ENCODE peak calls at places on chromosomes 7 and 10, in five cellular contexts. W, V, L, H and M are unnamed samples.

GRCh38 chr10:71427246-71427645 is 30.5 kb downstream of the CDH23 start:
- DNase-seq in W (no peak), V (no peak), L (no peak), H (no peak), M (no peak)

GRCh38 chr10:17921378-17921777 is 30.3 kb upstream of the SLC39A12 start:
- DNase-seq in W (no peak), V (no peak), L (no peak), H (no peak), M (no peak)

GRCh38 chr7:76397409-76398183 is 11.9 kb downstream of the SSC4D start:
- DNase-seq in W (peak), V (peak), L (peak), H (peak), M (peak)

GRCh38 chr10:101506829-101507228 is 81.2 kb downstream of the POLL start:
- DNase-seq in W (no peak), V (no peak), L (no peak), H (no peak), M (no peak)

GRCh38 chr7:117480978-117481377 is 1.2 kb downstream of the CFTR start:
- DNase-seq in W (no peak), V (no peak), L (no peak), H (no peak), M (no peak)

GRCh38 chr7:23247101-23247601 is 576 bp downstream of the GPNMB start:
- DNase-seq in W (no peak), V (no peak), L (no peak), H (no peak), M (no peak)

GRCh38 chr7:155963771-155964195 is 151.5 kb upstream of the SHH start:
- DNase-seq in W (no peak), V (no peak), L (no peak), H (no peak), M (no peak)

GRCh38 chr10:6593140-6593740 is 13.2 kb upstream of the PRKCQ start:
- DNase-seq in W (peak), V (no peak), L (no peak), H (no peak), M (no peak)

GRCh38 chr7:68158686-68159255 is 1162.1 kb downstream of the TYW1 start:
- DNase-seq in W (no peak), V (no peak), L (no peak), H (no peak), M (no peak)

GRCh38 chr7:17368856-17369520 is 70.5 kb downstream of the AHR start:
- DNase-seq in W (no peak), V (no peak), L (no peak), H (no peak), M (no peak)

GRCh38 chr10:48589266-48589665 is 15.6 kb downstream of the ARHGAP22 start:
- DNase-seq in W (no peak), V (no peak), L (no peak), H (no peak), M (no peak)

GRCh38 chr7:24917510-24918239 is 62.3 kb downstream of the OSBPL3 start:
- DNase-seq in W (peak), V (no peak), L (no peak), H (no peak), M (no peak)

GRCh38 chr7:128021361-128021760 is 9.9 kb downstream of the LRRC4 start:
- DNase-seq in W (no peak), V (no peak), L (no peak), H (no peak), M (no peak)

GRCh38 chr7:143216151-143216550 is 5.7 kb upstream of the TAS2R40 start:
- DNase-seq in W (no peak), V (no peak), L (no peak), H (no peak), M (no peak)

GRCh38 chr7:156897673-156898072 is 4.7 kb upstream of the LMBR1 start:
- DNase-seq in W (no peak), V (no peak), L (no peak), H (no peak), M (no peak)

GRCh38 chr7:111380945-111381344 is 181.3 kb downstream of the IMMP2L start:
- DNase-seq in W (no peak), V (no peak), L (no peak), H (no peak), M (no peak)

GRCh38 chr10:95178797-95179196 is 15.2 kb upstream of the ACSM6 start:
- DNase-seq in W (no peak), V (no peak), L (no peak), H (no peak), M (no peak)

GRCh38 chr10:17963431-17963830 is 11.7 kb downstream of the SLC39A12 start:
- DNase-seq in W (no peak), V (no peak), L (no peak), H (no peak), M (no peak)

GRCh38 chr10:65394898-65395297 is 1530.9 kb upstream of the LRRTM3 start:
- DNase-seq in W (no peak), V (no peak), L (no peak), H (no peak), M (no peak)

GRCh38 chr7:46633816-46634215 is 712.7 kb upstream of the IGFBP3 start:
- DNase-seq in W (no peak), V (no peak), L (no peak), H (no peak), M (no peak)

GRCh38 chr10:3482200-3482993 is 302.6 kb downstream of the KLF6 start:
- DNase-seq in W (no peak), V (peak), L (no peak), H (peak), M (peak)

GRCh38 chr10:98134117-98134430 is 383 bp upstream of the R3HCC1L start:
- DNase-seq in W (no peak), V (no peak), L (no peak), H (no peak), M (no peak)